ENCODE peak calls at places on chromosome 15, in seven cellular contexts. R is stomach, N is suprapubic skin, J is A549, Z is upper lobe of left lung, V is tibial nerve, C is ovary. B is an unnamed sample.

GRCh38 chr15:49265911-49266310 is 95.9 kb downstream of the GALK2 start:
- DNase-seq in N (no peak), V (no peak), R (no peak), J (no peak), C (no peak), Z (no peak), B (no peak)

GRCh38 chr15:62977952-62978811 is 64.4 kb upstream of the TPM1 start:
- DNase-seq in R (no peak), Z (no peak), N (no peak), V (no peak), C (no peak), J (peak), B (no peak)

GRCh38 chr15:31277335-31278055 is 49.1 kb upstream of the KLF13 start:
- DNase-seq in C (peak), J (no peak), Z (no peak), R (peak), V (no peak), N (peak), B (peak)

GRCh38 chr15:31732695-31733094 is 297.6 kb upstream of the CHRNA7 start:
- DNase-seq in N (no peak), J (no peak), V (no peak), R (no peak), C (no peak), Z (no peak), B (no peak)

GRCh38 chr15:95129589-95129988 is 898.2 kb downstream of the MCTP2 start:
- DNase-seq in C (peak), Z (no peak), V (no peak), J (no peak), N (no peak), R (no peak), B (peak)

GRCh38 chr15:54803139-54803808 is 393.5 kb downstream of the RSL24D1 start:
- DNase-seq in R (no peak), N (no peak), J (peak), Z (no peak), V (no peak), C (no peak), B (no peak)

GRCh38 chr15:56968256-56968655 is 49.8 kb downstream of the TCF12 start:
- DNase-seq in R (no peak), Z (no peak), N (no peak), C (no peak), V (no peak), J (no peak), B (no peak)

GRCh38 chr15:91435108-91435507 is 335.1 kb downstream of the SV2B start:
- DNase-seq in Z (no peak), J (no peak), R (no peak), C (no peak), N (no peak), V (no peak), B (no peak)

GRCh38 chr15:68479406-68479805 is 47.4 kb upstream of the ITGA11 start:
- DNase-seq in C (peak), V (no peak), J (no peak), R (no peak), Z (no peak), N (no peak), B (peak)

GRCh38 chr15:44427756-44428724 is 611 bp downstream of the CTDSPL2 start:
- DNase-seq in V (no peak), Z (no peak), N (no peak), J (peak), C (no peak), R (peak), B (no peak)
- TF ChIP-seq POLR2A in V (no peak), Z (no peak), N (no peak), J (no peak), C (no peak), R (no peak), B (no peak)

GRCh38 chr15:84953136-84953535 is 28.5 kb upstream of the PDE8A start:
- DNase-seq in V (no peak), N (no peak), J (no peak), R (no peak), C (no peak), Z (no peak), B (no peak)

GRCh38 chr15:84947947-84948830 is 33.5 kb upstream of the PDE8A start:
- DNase-seq in V (peak), J (peak), C (no peak), Z (no peak), R (no peak), N (no peak), B (peak)

GRCh38 chr15:84949043-84949442 is 32.6 kb upstream of the PDE8A start:
- DNase-seq in Z (no peak), V (no peak), R (no peak), N (no peak), J (no peak), C (no peak), B (peak)

GRCh38 chr15:84949845-84950569 is 31.6 kb upstream of the PDE8A start:
- DNase-seq in Z (no peak), R (no peak), N (no peak), C (no peak), V (no peak), J (no peak), B (peak)

GRCh38 chr15:84950570-84951111 is 31.0 kb upstream of the PDE8A start:
- DNase-seq in V (no peak), J (no peak), C (no peak), R (no peak), N (no peak), Z (no peak), B (peak)
- TF ChIP-seq EP300 in V (no peak), J (no peak), C (no peak), R (no peak), N (no peak), Z (no peak), B (no peak)

DNA sequence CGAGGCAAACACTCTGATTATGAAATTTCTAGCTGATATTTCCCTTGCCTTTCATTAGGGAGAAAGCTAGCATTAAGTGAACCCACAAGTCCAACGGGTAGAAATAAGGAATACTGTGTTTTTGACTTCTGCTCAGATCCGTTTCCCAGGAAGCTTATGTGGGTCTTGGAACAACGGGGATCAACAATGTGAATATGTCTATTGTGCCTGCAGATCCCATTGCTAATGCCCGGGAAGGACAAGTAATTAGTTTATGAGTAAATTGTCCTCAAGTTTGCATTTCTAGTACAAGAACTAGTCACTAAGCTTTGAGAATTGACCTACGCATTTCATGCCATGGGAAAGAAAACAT is 236.4 kb downstream of the UACA start:
- DNase-seq in N (no peak), J (no peak), Z (no peak), C (no peak), R (no peak), V (no peak), B (no peak)
- H3K4me3 ChIP-seq in N (peak), J (peak), Z (no peak), C (no peak), R (no peak), V (peak), B (peak)

GRCh38 chr15:89577776-89578115 is 2.5 kb downstream of the TICRR start:
- DNase-seq in V (no peak), J (no peak), R (no peak), C (no peak), N (no peak), Z (no peak), B (no peak)

GRCh38 chr15:89578146-89578545 is 2.9 kb downstream of the TICRR start:
- DNase-seq in N (no peak), R (no peak), Z (no peak), C (no peak), J (no peak), V (no peak), B (no peak)

GRCh38 chr15:89576417-89576773 is 1.1 kb downstream of the TICRR start:
- DNase-seq in Z (no peak), R (no peak), N (no peak), C (no peak), J (peak), V (no peak), B (no peak)

GRCh38 chr15:89575656-89576416 is 567 bp downstream of the TICRR start:
- DNase-seq in R (no peak), J (peak), N (no peak), C (no peak), V (no peak), Z (peak), B (no peak)

GRCh38 chr15:89575146-89575655 is at the start of gene TICRR:
- DNase-seq in J (peak), Z (peak), R (peak), C (peak), V (peak), N (peak), B (peak)
- TF ChIP-seq POLR2A in J (peak), Z (no peak), R (no peak), C (no peak), V (no peak), N (no peak), B (no peak)